ENCODE peak calls at places on chromosome 1, in ten cellular contexts. V is epithelial cell of esophagus; R is bronchial epithelial cell; E is AG09309; A is neural crest cell; M is astrocyte of the spinal cord; J is CD8-positive, alpha-beta T cell; P is nephron progenitor cell; Y is foreskin fibroblast; T is pancreas. C is an unnamed sample.

GRCh38 chr1:209937996-209938959 is at the start of gene SYT14:
- DNase-seq in V (peak), R (no peak), E (no peak), A (peak), M (peak), J (no peak), P (peak), Y (peak), T (peak), C (no peak)

GRCh38 chr1:9181990-9182783 is 52.4 kb upstream of the H6PD start:
- DNase-seq in V (peak), R (peak), E (no peak), A (no peak), M (peak), J (no peak), P (peak), Y (peak), T (peak), C (no peak)

GRCh38 chr1:205664399-205665108 is 15.8 kb downstream of the SLC45A3 start:
- DNase-seq in V (peak), R (peak), E (no peak), A (no peak), M (no peak), J (no peak), P (no peak), Y (no peak), T (no peak), C (no peak)

GRCh38 chr1:110065841-110066240 is 4.6 kb downstream of the ALX3 start:
- DNase-seq in V (no peak), R (no peak), E (no peak), A (no peak), M (no peak), J (no peak), P (no peak), Y (no peak), T (no peak), C (no peak)

GRCh38 chr1:153742411-153743142 is 14.7 kb downstream of the INTS3 start:
- DNase-seq in V (peak), R (no peak), E (peak), A (no peak), M (peak), J (no peak), P (no peak), Y (no peak), T (peak), C (no peak)

GRCh38 chr1:5585256-5585655 is 407.0 kb downstream of the NPHP4 start:
- DNase-seq in V (no peak), R (no peak), E (no peak), A (no peak), M (no peak), J (no peak), P (no peak), Y (no peak), T (no peak), C (no peak)

GRCh38 chr1:110591956-110592355 is 14.2 kb downstream of the KCNA2 start:
- DNase-seq in V (no peak), R (no peak), E (no peak), A (no peak), M (no peak), J (no peak), P (no peak), Y (no peak), T (no peak), C (no peak)

GRCh38 chr1:198462365-198463025 is 78.0 kb downstream of the ATP6V1G3 start:
- DNase-seq in V (peak), R (peak), E (no peak), A (no peak), M (peak), J (no peak), P (no peak), Y (peak), T (no peak), C (no peak)

GRCh38 chr1:203178083-203178482 is 2.5 kb upstream of the MYBPH start:
- DNase-seq in V (no peak), R (no peak), E (no peak), A (no peak), M (no peak), J (no peak), P (no peak), Y (peak), T (no peak), C (no peak)

GRCh38 chr1:41535236-41535720 is 50.8 kb upstream of the EDN2 start:
- DNase-seq in V (no peak), R (no peak), E (no peak), A (no peak), M (no peak), J (no peak), P (no peak), Y (no peak), T (no peak), C (no peak)

GRCh38 chr1:186094170-186094569 is 280.9 kb downstream of the TPR start:
- DNase-seq in V (peak), R (peak), E (no peak), A (no peak), M (peak), J (no peak), P (no peak), Y (peak), T (no peak), C (no peak)

GRCh38 chr1:1250828-1251284 is 4.3 kb upstream of the C1QTNF12 start:
- DNase-seq in V (peak), R (peak), E (no peak), A (no peak), M (no peak), J (peak), P (no peak), Y (no peak), T (peak), C (no peak)

GRCh38 chr1:27656157-27656893 is 15.7 kb downstream of the IFI6 start:
- DNase-seq in V (peak), R (peak), E (no peak), A (no peak), M (peak), J (no peak), P (no peak), Y (peak), T (no peak), C (no peak)

GRCh38 chr1:43522776-43523480 is 7.8 kb upstream of the PTPRF start:
- DNase-seq in V (peak), R (peak), E (peak), A (no peak), M (peak), J (no peak), P (no peak), Y (peak), T (no peak), C (no peak)

GRCh38 chr1:243343970-243344749 is 88.3 kb downstream of the SDCCAG8 start:
- DNase-seq in V (peak), R (peak), E (no peak), A (no peak), M (peak), J (no peak), P (peak), Y (no peak), T (no peak), C (no peak)

GRCh38 chr1:213041443-213041842 is 9.6 kb upstream of the RPS6KC1 start:
- DNase-seq in V (peak), R (peak), E (peak), A (no peak), M (peak), J (no peak), P (no peak), Y (peak), T (no peak), C (no peak)

GRCh38 chr1:174984952-174985351 is 14.8 kb upstream of the CACYBP start:
- DNase-seq in V (no peak), R (no peak), E (no peak), A (no peak), M (no peak), J (no peak), P (no peak), Y (no peak), T (no peak), C (no peak)

GRCh38 chr1:59736744-59737143 is 78.0 kb upstream of the HOOK1 start:
- DNase-seq in V (no peak), R (no peak), E (no peak), A (no peak), M (no peak), J (no peak), P (no peak), Y (no peak), T (no peak), C (no peak)

GRCh38 chr1:59739111-59739510 is 75.6 kb upstream of the HOOK1 start:
- DNase-seq in V (no peak), R (no peak), E (no peak), A (no peak), M (no peak), J (no peak), P (no peak), Y (no peak), T (no peak), C (no peak)

GRCh38 chr1:59737638-59738037 is 77.1 kb upstream of the HOOK1 start:
- DNase-seq in V (no peak), R (no peak), E (no peak), A (no peak), M (no peak), J (no peak), P (no peak), Y (no peak), T (no peak), C (no peak)

GRCh38 chr1:59738591-59739015 is 76.1 kb upstream of the HOOK1 start:
- DNase-seq in V (no peak), R (no peak), E (peak), A (no peak), M (peak), J (no peak), P (no peak), Y (peak), T (no peak), C (no peak)

DNA sequence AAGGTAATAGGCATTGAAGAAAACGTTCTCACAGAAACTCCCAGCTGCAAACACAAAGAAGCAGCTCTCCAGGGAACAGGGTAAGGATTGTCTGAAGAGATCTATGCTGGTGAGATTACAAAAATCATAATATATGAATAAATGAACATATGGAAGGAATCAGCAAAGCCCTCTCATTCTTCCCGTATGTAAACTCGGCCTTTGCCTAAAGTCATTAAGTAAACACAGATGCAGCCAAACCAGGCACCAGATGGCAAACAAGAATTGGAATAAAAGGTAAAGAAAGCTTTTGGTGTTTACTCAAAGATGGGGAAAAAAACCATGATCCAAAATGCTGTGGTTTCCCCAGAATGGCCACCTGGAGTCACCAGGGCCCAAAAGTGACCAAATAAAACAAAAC is 76.6 kb upstream of the HOOK1 start:
- DNase-seq in V (no peak), R (no peak), E (no peak), A (no peak), M (peak), J (no peak), P (no peak), Y (peak), T (no peak), C (no peak)
- TF ChIP-seq CTCF in V (no peak), R (no peak), E (no peak), A (no peak), M (no peak), J (no peak), P (no peak), Y (no peak), T (no peak), C (no peak)

DNA sequence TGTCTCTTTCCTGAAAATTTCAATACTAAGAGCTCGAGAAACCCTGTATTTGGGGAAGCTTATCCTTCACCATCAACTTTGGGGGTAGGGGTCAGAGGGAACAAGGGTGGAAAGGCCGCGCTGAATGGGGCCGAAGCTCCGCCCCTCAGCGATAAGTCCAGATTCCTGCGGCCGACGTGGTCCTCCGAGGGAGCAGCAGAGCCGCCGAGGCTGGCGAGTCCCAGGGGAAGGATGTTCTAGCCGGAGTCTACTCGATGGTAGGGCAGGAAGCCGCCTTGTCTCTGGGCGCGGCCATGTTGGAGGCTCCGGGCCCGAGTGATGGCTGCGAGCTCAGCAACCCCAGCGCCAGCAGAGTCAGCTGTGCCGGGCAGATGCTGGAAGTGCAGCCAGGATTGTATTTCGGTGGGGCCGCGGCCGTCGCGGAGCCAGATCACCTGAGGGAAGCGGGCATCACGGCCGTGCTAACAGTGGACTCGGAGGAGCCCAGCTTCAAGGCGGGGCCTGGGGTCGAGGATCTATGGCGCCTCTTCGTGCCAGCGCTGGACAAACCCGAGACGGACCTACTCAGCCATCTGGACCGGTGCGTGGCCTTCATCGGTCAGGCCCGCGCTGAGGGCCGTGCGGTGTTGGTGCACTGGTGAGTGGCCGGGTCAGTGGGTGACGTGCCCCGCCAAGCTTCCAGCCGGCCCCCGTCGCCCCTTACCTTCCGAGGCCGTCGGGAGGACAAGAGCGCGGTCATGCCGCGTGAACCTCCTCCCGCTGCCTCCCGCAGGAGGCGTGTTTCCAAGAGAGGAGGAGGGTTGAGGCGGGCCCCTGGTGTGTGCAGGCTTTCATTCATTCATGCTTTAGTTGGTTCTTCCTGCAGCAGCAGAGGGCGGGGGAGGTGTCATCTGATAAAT is at the start of gene DUSP12:
- DNase-seq in V (peak), R (peak), E (peak), A (peak), M (peak), J (peak), P (peak), Y (peak), T (peak), C (peak)
- TF ChIP-seq CTCF in V (peak), R (peak), E (peak), A (peak), M (peak), J (no peak), P (no peak), Y (no peak), T (no peak), C (no peak)

GRCh38 chr1:155226910-155227260 is 18.4 kb downstream of the MTX1 start:
- DNase-seq in V (peak), R (no peak), E (no peak), A (peak), M (no peak), J (no peak), P (peak), Y (peak), T (peak), C (no peak)
- TF ChIP-seq CTCF in V (no peak), R (no peak), E (no peak), A (peak), M (no peak), J (peak), P (no peak), Y (no peak), T (no peak), C (peak)

GRCh38 chr1:6984533-6984932 is 199.3 kb downstream of the CAMTA1 start:
- DNase-seq in V (no peak), R (no peak), E (no peak), A (no peak), M (no peak), J (no peak), P (no peak), Y (no peak), T (no peak), C (no peak)

GRCh38 chr1:6979003-6979577 is 193.8 kb downstream of the CAMTA1 start:
- DNase-seq in V (no peak), R (no peak), E (no peak), A (no peak), M (no peak), J (no peak), P (no peak), Y (no peak), T (no peak), C (no peak)

GRCh38 chr1:6982443-6982842 is 197.2 kb downstream of the CAMTA1 start:
- DNase-seq in V (no peak), R (no peak), E (no peak), A (no peak), M (no peak), J (no peak), P (no peak), Y (no peak), T (no peak), C (no peak)

GRCh38 chr1:6982860-6983259 is 197.6 kb downstream of the CAMTA1 start:
- DNase-seq in V (peak), R (peak), E (no peak), A (no peak), M (no peak), J (no peak), P (no peak), Y (no peak), T (no peak), C (no peak)

DNA sequence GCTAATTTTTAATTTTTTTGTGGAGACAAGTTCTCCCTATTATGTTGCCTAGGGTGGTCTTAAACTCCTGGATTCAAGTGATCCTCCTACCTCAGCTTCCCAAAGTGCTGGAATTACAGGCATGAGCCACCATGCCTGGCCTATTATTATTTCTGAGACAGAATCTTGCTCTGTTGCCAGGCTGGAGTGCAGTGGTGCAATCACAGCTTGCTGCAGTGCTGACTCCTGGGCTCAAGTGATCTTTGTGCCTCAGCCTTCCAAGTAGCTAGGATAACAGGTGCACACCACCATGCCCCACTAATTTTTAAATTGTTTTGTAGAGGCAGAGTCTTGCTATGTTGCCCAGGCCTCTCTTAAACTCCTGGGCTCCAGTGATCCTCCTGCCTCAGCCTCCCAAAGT is 196.3 kb downstream of the CAMTA1 start:
- DNase-seq in V (no peak), R (no peak), E (no peak), A (no peak), M (no peak), J (no peak), P (no peak), Y (no peak), T (no peak), C (no peak)
- TF ChIP-seq CTCF in V (no peak), R (no peak), E (no peak), A (no peak), M (no peak), J (no peak), P (no peak), Y (no peak), T (no peak), C (no peak)

GRCh38 chr1:147494998-147495580 is 46.2 kb upstream of the BCL9 start:
- DNase-seq in V (peak), R (peak), E (peak), A (peak), M (peak), J (peak), P (peak), Y (peak), T (peak), C (peak)
- TF ChIP-seq CTCF in V (peak), R (peak), E (peak), A (peak), M (peak), J (peak), P (peak), Y (peak), T (peak), C (peak)

GRCh38 chr1:33328817-33329216 is 7.9 kb upstream of the A3GALT2 start:
- DNase-seq in V (no peak), R (no peak), E (no peak), A (no peak), M (no peak), J (no peak), P (no peak), Y (no peak), T (no peak), C (no peak)

GRCh38 chr1:33324677-33325417 is 3.9 kb upstream of the A3GALT2 start:
- DNase-seq in V (no peak), R (no peak), E (no peak), A (no peak), M (no peak), J (no peak), P (no peak), Y (no peak), T (no peak), C (no peak)

GRCh38 chr1:33323663-33324477 is 3.0 kb upstream of the A3GALT2 start:
- DNase-seq in V (no peak), R (no peak), E (no peak), A (no peak), M (no peak), J (no peak), P (no peak), Y (no peak), T (no peak), C (no peak)

GRCh38 chr1:33327587-33328325 is 6.9 kb upstream of the A3GALT2 start:
- DNase-seq in V (peak), R (peak), E (peak), A (no peak), M (peak), J (no peak), P (no peak), Y (peak), T (no peak), C (no peak)

DNA sequence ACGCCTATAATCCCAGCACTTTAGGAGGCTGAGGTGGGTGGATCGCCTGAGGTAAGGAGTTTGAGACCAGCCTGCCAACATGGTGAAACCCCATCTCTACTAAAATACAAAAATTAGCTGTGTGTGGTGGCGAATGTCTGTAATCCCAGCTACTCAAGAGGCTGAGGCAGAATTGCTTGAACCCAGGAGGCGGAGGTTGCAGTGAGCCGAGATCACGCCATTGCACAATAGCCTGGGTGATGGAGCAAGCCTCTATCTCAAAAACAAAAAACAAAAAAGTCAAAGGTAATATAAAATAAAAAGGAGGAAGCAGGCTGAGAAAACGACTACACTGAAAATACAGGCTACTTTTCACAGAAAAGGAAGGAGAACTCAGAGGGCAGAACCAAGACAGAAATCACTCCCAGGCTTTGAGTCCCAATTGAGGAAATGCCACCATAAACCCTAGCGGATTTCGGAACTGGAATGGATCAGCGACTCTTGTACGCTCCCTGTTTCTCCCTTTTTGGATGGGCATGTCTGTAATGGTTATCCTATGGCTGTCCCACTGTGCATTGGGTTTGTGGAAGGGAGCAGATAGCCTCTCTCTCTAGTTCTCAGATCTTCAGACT is 5.9 kb upstream of the A3GALT2 start:
- DNase-seq in V (no peak), R (no peak), E (no peak), A (no peak), M (no peak), J (no peak), P (no peak), Y (no peak), T (no peak), C (no peak)
- TF ChIP-seq CTCF in V (no peak), R (no peak), E (no peak), A (no peak), M (no peak), J (no peak), P (no peak), Y (no peak), T (no peak), C (no peak)

DNA sequence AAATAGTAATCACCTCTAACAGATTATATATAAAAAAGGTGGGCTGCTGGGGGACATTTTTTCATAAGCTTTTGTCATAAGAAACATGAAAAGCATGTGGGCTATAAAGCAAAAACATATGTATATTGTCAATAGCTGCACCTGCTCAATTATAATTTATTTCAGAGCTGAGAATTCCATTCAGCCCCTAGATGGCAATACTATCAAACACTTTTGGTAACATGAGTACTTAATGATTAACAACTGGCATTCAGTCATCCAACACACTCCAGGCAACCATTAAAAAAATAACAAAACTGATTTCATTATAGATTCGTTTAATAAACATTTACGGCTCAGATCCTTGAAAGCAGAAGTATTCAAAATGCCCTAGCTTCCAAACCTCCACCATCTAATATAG is 115.1 kb downstream of the KCTD3 start:
- DNase-seq in V (peak), R (peak), E (no peak), A (no peak), M (no peak), J (no peak), P (no peak), Y (no peak), T (no peak), C (no peak)
- TF ChIP-seq CTCF in V (peak), R (no peak), E (no peak), A (peak), M (no peak), J (no peak), P (no peak), Y (no peak), T (peak), C (no peak)

GRCh38 chr1:56758135-56758534 is 61.1 kb downstream of the FYB2 start:
- DNase-seq in V (peak), R (peak), E (no peak), A (no peak), M (no peak), J (no peak), P (peak), Y (no peak), T (no peak), C (no peak)
- TF ChIP-seq CTCF in V (peak), R (peak), E (no peak), A (no peak), M (no peak), J (no peak), P (no peak), Y (no peak), T (no peak), C (no peak)